ENCODE peak calls at places on chromosomes 2 and 18, in six cellular contexts. T, V, R, N, L and W are unnamed samples.

GRCh38 chr2:226742346-226742745 is 57.3 kb downstream of the IRS1 start:
- DNase-seq in T (no peak), V (no peak), R (no peak), N (no peak), L (no peak), W (no peak)

GRCh38 chr2:37350034-37350433 is 5.6 kb downstream of the QPCT start:
- DNase-seq in T (no peak), V (peak), R (no peak), N (no peak), L (no peak), W (no peak)

GRCh38 chr2:106175084-106175850 is 18.8 kb downstream of the UXS1 start:
- DNase-seq in T (no peak), V (no peak), R (no peak), N (no peak), L (no peak), W (no peak)

GRCh38 chr2:136122654-136123053 is 4.7 kb upstream of the CXCR4 start:
- DNase-seq in T (no peak), V (no peak), R (no peak), N (no peak), L (no peak), W (no peak)

GRCh38 chr2:150705357-150705756 is 217.9 kb upstream of the RND3 start:
- DNase-seq in T (no peak), V (no peak), R (no peak), N (no peak), L (no peak), W (no peak)

GRCh38 chr18:46899274-46899948 is 17.9 kb downstream of the PIAS2 start:
- DNase-seq in T (no peak), V (peak), R (no peak), N (no peak), L (no peak), W (no peak)

GRCh38 chr2:120066708-120067547 is 54.1 kb downstream of the EPB41L5 start:
- DNase-seq in T (no peak), V (no peak), R (no peak), N (no peak), L (no peak), W (no peak)

GRCh38 chr18:31380912-31381311 is 4.3 kb downstream of the DSG4 start:
- DNase-seq in T (no peak), V (no peak), R (no peak), N (peak), L (no peak), W (no peak)

GRCh38 chr2:148253716-148254115 is 232.8 kb downstream of the MBD5 start:
- DNase-seq in T (no peak), V (peak), R (no peak), N (peak), L (no peak), W (no peak)

GRCh38 chr2:224973112-224974016 is 68.9 kb downstream of the DOCK10 start:
- DNase-seq in T (no peak), V (peak), R (no peak), N (no peak), L (no peak), W (no peak)

GRCh38 chr2:127486247-127486912 is 39.9 kb downstream of the IWS1 start:
- DNase-seq in T (no peak), V (no peak), R (no peak), N (no peak), L (no peak), W (no peak)

GRCh38 chr18:59764281-59764680 is 67.1 kb upstream of the CCBE1 start:
- DNase-seq in T (no peak), V (no peak), R (no peak), N (no peak), L (no peak), W (no peak)

GRCh38 chr18:59765343-59765742 is 68.1 kb upstream of the CCBE1 start:
- DNase-seq in T (no peak), V (no peak), R (no peak), N (no peak), L (no peak), W (no peak)

GRCh38 chr18:59767732-59768131 is 70.5 kb upstream of the CCBE1 start:
- DNase-seq in T (no peak), V (no peak), R (peak), N (no peak), L (no peak), W (no peak)

GRCh38 chr18:59760212-59760997 is 63.2 kb upstream of the CCBE1 start:
- DNase-seq in T (no peak), V (no peak), R (no peak), N (no peak), L (no peak), W (no peak)

GRCh38 chr18:59763541-59764136 is 66.4 kb upstream of the CCBE1 start:
- DNase-seq in T (no peak), V (no peak), R (peak), N (no peak), L (no peak), W (no peak)
- TF ChIP-seq CTCF in T (no peak), V (no peak), R (no peak), N (no peak), L (no peak), W (no peak)

GRCh38 chr2:240013343-240013742 is 11.8 kb downstream of the NDUFA10 start:
- DNase-seq in T (no peak), V (no peak), R (peak), N (no peak), L (no peak), W (no peak)
- TF ChIP-seq CTCF in T (no peak), V (no peak), R (peak), N (peak), L (no peak), W (peak)

GRCh38 chr2:234134496-234134895 is 84.0 kb downstream of the SPP2 start:
- DNase-seq in T (no peak), V (no peak), R (no peak), N (no peak), L (no peak), W (no peak)

GRCh38 chr2:234137400-234138014 is 87.0 kb downstream of the SPP2 start:
- DNase-seq in T (no peak), V (no peak), R (peak), N (peak), L (no peak), W (no peak)

GRCh38 chr2:234135750-234136221 is 85.3 kb downstream of the SPP2 start:
- DNase-seq in T (peak), V (peak), R (peak), N (peak), L (peak), W (peak)

GRCh38 chr2:234138836-234139235 is 88.3 kb downstream of the SPP2 start:
- DNase-seq in T (no peak), V (no peak), R (no peak), N (no peak), L (no peak), W (no peak)

GRCh38 chr2:234136461-234136860 is 86.0 kb downstream of the SPP2 start:
- DNase-seq in T (no peak), V (peak), R (no peak), N (peak), L (no peak), W (no peak)
- TF ChIP-seq CTCF in T (no peak), V (peak), R (no peak), N (no peak), L (no peak), W (no peak)

DNA sequence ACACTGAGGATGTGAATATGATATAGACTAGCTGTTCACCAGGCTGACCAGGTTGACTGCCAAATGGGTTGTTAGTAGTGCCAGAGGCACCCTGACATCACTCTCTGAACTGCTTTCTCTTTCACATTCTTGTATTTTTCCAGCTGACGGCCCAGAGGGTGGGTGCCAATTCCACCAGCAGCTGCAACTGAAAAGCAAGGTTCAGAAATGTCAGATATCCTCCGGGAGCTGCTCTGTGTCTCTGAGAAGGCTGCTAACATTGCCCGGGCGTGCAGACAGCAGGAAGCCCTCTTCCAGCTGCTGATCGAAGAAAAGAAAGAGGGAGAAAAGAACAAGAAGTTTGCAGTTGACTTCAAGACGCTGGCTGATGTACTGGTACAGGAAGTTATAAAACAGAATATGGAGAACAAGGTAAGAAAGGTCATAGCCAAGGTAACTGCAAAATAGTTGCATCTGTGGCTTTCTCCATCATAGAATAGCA is 16.5 kb downstream of the INPP1 start:
- DNase-seq in T (peak), V (peak), R (peak), N (peak), L (no peak), W (no peak)
- TF ChIP-seq CTCF in T (no peak), V (no peak), R (no peak), N (no peak), L (no peak), W (no peak)

GRCh38 chr2:20050712-20051517 is 513 bp downstream of the LAPTM4A start:
- DNase-seq in T (peak), V (peak), R (peak), N (peak), L (peak), W (peak)
- TF ChIP-seq CTCF in T (no peak), V (peak), R (peak), N (no peak), L (no peak), W (no peak)

GRCh38 chr2:190637903-190638618 is 10.8 kb upstream of the NAB1 start:
- DNase-seq in T (peak), V (no peak), R (no peak), N (no peak), L (no peak), W (no peak)

GRCh38 chr2:190636362-190636761 is 12.5 kb upstream of the NAB1 start:
- DNase-seq in T (no peak), V (no peak), R (peak), N (peak), L (no peak), W (no peak)

GRCh38 chr2:190634381-190634780 is 14.5 kb upstream of the NAB1 start:
- DNase-seq in T (no peak), V (no peak), R (no peak), N (no peak), L (no peak), W (no peak)

GRCh38 chr2:190637331-190637734 is 11.6 kb upstream of the NAB1 start:
- DNase-seq in T (no peak), V (no peak), R (no peak), N (no peak), L (no peak), W (no peak)

DNA sequence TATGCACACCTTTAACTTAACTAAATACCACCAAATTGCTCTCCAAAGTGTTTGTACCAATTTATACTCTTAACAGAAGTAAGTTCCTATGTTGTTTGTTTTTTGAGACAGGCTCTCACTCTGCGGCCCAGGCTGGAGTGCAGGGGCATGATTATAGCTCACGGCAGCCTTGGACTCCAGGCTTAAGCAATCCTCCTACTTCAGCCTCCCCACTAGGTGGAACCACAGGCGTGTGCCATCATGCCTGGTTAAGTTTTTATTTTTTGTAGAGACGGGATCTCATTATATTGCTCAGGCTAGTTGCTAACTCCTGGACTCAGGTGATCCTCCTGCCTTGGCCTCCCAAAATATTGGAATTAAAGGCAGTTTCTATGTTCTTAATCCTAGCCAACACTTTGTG is 13.1 kb upstream of the NAB1 start:
- DNase-seq in T (no peak), V (no peak), R (no peak), N (no peak), L (no peak), W (no peak)
- TF ChIP-seq CTCF in T (no peak), V (peak), R (peak), N (no peak), L (no peak), W (no peak)

GRCh38 chr18:12119358-12119757 is 25.7 kb downstream of the ANKRD62 start:
- DNase-seq in T (no peak), V (no peak), R (no peak), N (no peak), L (no peak), W (no peak)

DNA sequence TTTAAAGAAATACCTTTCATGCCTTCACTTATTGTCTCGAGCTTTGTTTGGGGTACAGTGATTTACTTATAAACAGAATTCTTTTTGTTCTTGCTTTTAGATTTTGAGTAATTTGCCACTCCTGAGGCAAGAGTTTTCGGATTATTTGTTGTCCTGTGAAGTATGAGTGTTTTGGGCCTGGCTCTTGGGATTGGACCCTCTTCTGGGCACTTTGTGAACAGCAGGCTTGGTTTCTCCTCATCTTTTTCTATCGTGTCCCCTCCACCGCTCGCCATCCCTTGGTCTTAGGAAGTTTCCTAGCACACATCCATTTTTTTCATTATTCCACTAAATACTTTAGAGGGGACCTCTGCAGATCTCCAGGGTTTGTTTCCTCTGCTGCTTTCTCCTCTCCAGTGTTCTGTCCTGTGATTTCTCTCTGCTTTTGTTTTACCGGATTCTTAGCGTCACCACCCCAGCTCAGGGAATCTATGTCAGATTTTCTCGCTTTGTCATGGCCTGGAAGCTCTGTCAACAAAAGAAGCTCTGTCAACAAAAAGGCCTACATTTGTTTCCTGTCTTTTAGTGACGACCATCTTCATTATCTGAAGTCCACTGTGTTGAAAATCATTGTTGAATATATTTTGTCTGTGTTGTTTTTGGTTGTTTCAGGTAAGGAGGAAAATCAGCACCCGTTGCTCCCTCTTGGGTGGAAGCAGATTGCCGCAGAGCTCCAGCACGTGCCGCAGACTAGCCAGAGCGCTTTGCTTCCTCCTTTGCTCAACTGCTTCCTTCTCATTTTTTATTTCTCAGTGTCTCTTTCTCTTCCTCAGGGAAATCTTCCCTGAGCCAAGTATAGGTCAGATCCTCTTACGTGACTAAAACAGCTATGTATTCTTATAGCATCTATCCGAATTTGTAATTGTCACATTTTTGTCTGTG is 27.8 kb downstream of the ANKRD62 start:
- DNase-seq in T (no peak), V (peak), R (no peak), N (no peak), L (no peak), W (peak)
- TF ChIP-seq CTCF in T (no peak), V (peak), R (peak), N (no peak), L (no peak), W (peak)

GRCh38 chr18:36380173-36380827 is 82.8 kb downstream of the FHOD3 start:
- DNase-seq in T (no peak), V (no peak), R (no peak), N (no peak), L (no peak), W (no peak)

GRCh38 chr18:36382854-36383253 is 85.3 kb downstream of the FHOD3 start:
- DNase-seq in T (no peak), V (no peak), R (no peak), N (no peak), L (no peak), W (no peak)

GRCh38 chr18:36379426-36379984 is 82.0 kb downstream of the FHOD3 start:
- DNase-seq in T (no peak), V (no peak), R (no peak), N (no peak), L (no peak), W (no peak)

GRCh38 chr18:36381075-36381474 is 83.6 kb downstream of the FHOD3 start:
- DNase-seq in T (no peak), V (no peak), R (no peak), N (no peak), L (no peak), W (no peak)

DNA sequence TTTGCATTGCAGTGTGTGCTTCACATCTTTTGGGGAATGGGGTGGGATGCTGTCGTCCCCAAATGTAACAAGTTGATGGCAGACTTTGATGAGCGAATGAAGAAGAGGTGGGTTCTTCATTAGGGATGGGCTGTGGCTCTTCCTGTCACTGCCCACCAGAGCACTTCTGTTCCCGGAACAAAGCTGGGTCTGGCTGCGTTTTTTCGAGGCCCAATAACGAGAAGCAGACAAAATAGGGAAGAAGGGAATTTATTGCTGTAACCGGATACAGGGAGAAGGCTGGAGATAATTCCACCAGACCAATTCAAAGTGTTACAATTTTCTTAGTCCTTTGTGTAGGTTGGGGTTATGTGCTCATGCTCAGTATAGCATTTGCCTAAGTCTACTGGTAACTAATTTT is 84.6 kb downstream of the FHOD3 start:
- DNase-seq in T (no peak), V (no peak), R (no peak), N (no peak), L (no peak), W (no peak)
- TF ChIP-seq CTCF in T (no peak), V (no peak), R (no peak), N (no peak), L (no peak), W (no peak)

DNA sequence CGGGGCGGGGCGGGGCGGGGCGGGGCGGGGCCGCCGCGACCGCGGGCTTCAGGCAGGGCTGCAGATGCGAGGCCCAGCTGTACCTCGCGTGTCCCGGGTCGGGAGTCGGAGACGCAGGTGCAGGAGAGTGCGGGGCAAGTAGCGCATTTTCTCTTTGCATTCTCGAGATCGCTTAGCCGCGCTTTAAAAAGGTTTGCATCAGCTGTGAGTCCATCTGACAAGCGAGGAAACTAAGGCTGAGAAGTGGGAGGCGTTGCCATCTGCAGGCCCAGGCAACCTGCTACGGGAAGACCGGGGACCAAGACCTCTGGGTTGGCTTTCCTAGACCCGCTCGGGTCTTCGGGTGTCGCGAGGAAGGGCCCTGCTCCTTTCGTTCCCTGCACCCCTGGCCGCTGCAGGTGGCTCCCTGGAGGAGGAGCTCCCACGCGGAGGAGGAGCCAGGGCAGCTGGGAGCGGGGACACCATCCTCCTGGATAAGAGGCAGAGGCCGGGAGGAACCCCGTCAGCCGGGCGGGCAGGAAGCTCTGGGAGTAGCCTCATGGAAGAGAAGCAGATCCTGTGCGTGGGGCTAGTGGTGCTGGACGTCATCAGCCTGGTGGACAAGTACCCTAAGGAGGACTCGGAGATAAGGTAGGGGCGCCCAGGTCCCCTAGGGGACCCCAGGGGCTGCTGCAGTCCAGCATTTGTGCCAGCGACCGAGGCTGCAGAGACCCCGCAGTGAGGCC is at the start of gene KHK:
- DNase-seq in T (peak), V (peak), R (no peak), N (peak), L (peak), W (peak)
- TF ChIP-seq CTCF in T (peak), V (no peak), R (peak), N (peak), L (peak), W (peak)

DNA sequence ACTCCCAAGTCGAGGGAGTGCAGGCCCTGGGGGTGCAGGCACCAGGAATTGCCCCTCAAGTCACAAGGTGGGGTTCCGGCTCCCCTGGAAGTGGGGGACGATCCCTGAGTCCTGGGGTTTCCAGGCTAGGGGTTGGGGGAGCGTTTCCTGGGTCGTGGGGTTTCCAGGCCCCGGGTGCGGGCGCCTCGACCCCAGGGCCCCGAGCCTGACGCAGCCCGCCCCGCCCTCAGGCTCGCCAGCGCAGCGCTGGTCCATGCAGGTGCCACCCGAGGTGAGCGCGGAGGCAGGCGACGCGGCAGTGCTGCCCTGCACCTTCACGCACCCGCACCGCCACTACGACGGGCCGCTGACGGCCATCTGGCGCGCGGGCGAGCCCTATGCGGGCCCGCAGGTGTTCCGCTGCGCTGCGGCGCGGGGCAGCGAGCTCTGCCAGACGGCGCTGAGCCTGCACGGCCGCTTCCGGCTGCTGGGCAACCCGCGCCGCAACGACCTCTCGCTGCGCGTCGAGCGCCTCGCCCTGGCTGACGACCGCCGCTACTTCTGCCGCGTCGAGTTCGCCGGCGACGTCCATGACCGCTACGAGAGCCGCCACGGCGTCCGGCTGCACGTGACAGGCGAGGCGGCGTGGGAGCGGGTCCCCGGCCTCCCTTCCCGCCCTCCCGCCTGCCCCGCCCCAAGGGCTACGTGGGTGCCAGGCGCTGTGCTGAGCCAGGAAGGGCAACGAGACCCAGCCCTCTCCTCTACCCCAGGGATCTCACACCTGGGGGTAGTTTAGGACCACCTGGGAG is 12.0 kb downstream of the SIGLEC15 start:
- DNase-seq in T (no peak), V (peak), R (no peak), N (no peak), L (peak), W (peak)
- TF ChIP-seq CTCF in T (no peak), V (peak), R (peak), N (no peak), L (peak), W (no peak)